ENCODE peak calls at places on chromosome 12, in nine cellular contexts. N, V, M, E, R, B, D, Y and Q are unnamed samples.

GRCh38 chr12:13980548-13981295 is 680 bp downstream of the GRIN2B start:
- DNase-seq in D (no peak), V (no peak), N (no peak), E (no peak), B (peak), M (no peak), R (peak), Y (no peak), Q (no peak)

GRCh38 chr12:50685641-50686040 is 78.3 kb upstream of the ATF1 start:
- DNase-seq in N (no peak), Y (no peak), V (no peak), D (no peak), E (no peak), R (no peak), B (no peak), M (no peak), Q (no peak)

GRCh38 chr12:101297661-101298060 is 17.8 kb downstream of the UTP20 start:
- DNase-seq in R (no peak), V (no peak), M (no peak), B (no peak), E (peak), Y (no peak), D (no peak), N (no peak), Q (no peak)

GRCh38 chr12:32419520-32419960 is 20.2 kb downstream of the FGD4 start:
- DNase-seq in Y (no peak), B (no peak), M (no peak), E (peak), N (no peak), R (no peak), D (no peak), V (no peak), Q (no peak)

GRCh38 chr12:12240671-12241345 is 26.0 kb downstream of the LRP6 start:
- DNase-seq in M (no peak), V (no peak), N (no peak), E (peak), R (no peak), B (no peak), D (no peak), Y (no peak), Q (no peak)

GRCh38 chr12:65584041-65584440 is 240.2 kb upstream of the HMGA2 start:
- DNase-seq in M (no peak), R (no peak), Y (no peak), E (no peak), V (no peak), N (no peak), D (no peak), B (no peak), Q (no peak)

GRCh38 chr12:50572275-50572674 is 67.5 kb downstream of the DIP2B start:
- DNase-seq in M (no peak), D (no peak), B (no peak), V (no peak), Y (no peak), N (peak), R (no peak), E (peak), Q (no peak)

GRCh38 chr12:123043536-123044001 is 63.1 kb downstream of the ARL6IP4 start:
- DNase-seq in B (peak), V (peak), D (no peak), Y (peak), N (peak), M (peak), E (peak), R (peak), Q (no peak)

GRCh38 chr12:80553316-80553715 is 109.3 kb downstream of the PTPRQ start:
- DNase-seq in D (no peak), M (no peak), Y (no peak), V (no peak), R (no peak), N (peak), E (peak), B (no peak), Q (no peak)

GRCh38 chr12:65902504-65902903 is 78.2 kb downstream of the HMGA2 start:
- DNase-seq in N (no peak), R (no peak), M (no peak), D (peak), Y (no peak), B (no peak), E (peak), V (no peak), Q (no peak)

GRCh38 chr12:123231931-123232330 is 1.0 kb downstream of the MPHOSPH9 start:
- DNase-seq in D (no peak), V (no peak), M (no peak), R (no peak), E (no peak), B (no peak), N (peak), Y (no peak), Q (no peak)

GRCh38 chr12:10226740-10227139 is 14.1 kb downstream of the GABARAPL1 start:
- DNase-seq in Y (no peak), V (no peak), N (no peak), E (no peak), D (no peak), B (no peak), R (no peak), M (no peak), Q (no peak)

GRCh38 chr12:1619599-1619998 is 9.4 kb upstream of the WNT5B start:
- DNase-seq in R (no peak), D (no peak), B (no peak), Y (peak), N (no peak), E (no peak), M (no peak), V (no peak), Q (no peak)

GRCh38 chr12:105485321-105485910 is 154.9 kb downstream of the C12orf75 start:
- DNase-seq in E (peak), D (no peak), M (no peak), N (no peak), V (peak), Y (no peak), B (no peak), R (no peak), Q (no peak)

GRCh38 chr12:12947902-12948301 is 4.1 kb downstream of the GPRC5D start:
- DNase-seq in D (no peak), M (no peak), Y (no peak), B (no peak), V (no peak), E (no peak), N (no peak), R (no peak), Q (no peak)

GRCh38 chr12:50862316-50862715 is 19.6 kb downstream of the TMPRSS12 start:
- DNase-seq in R (no peak), M (no peak), Y (no peak), N (peak), V (no peak), B (no peak), D (no peak), E (peak), Q (no peak)

GRCh38 chr12:5689773-5690172 is 255.3 kb downstream of the ANO2 start:
- DNase-seq in V (no peak), D (no peak), R (no peak), M (no peak), E (no peak), N (no peak), B (no peak), Y (no peak), Q (no peak)

GRCh38 chr12:63875703-63876102 is 31.2 kb downstream of the SRGAP1 start:
- DNase-seq in R (no peak), V (no peak), M (no peak), D (no peak), E (no peak), Y (no peak), B (no peak), N (no peak), Q (no peak)

GRCh38 chr12:70052931-70053497 is 190.2 kb upstream of the CNOT2 start:
- DNase-seq in Y (no peak), B (no peak), R (no peak), N (peak), M (no peak), V (no peak), D (no peak), E (peak), Q (no peak)

GRCh38 chr12:24944598-24944975 is 4.3 kb downstream of the BCAT1 start:
- DNase-seq in Y (no peak), E (no peak), N (no peak), V (no peak), D (no peak), M (no peak), R (no peak), B (no peak), Q (no peak)

GRCh38 chr12:7395950-7396349 is 48.0 kb downstream of the CD163L1 start:
- DNase-seq in V (no peak), E (peak), B (no peak), R (no peak), D (no peak), N (peak), Y (no peak), M (no peak), Q (no peak)